ENCODE peak calls at places on chromosomes 2 and 18, in four cellular contexts. W is HCT116, F is K562, O is HepG2. B is an unnamed sample.

GRCh38 chr2:76748581-76749296 is 773.4 kb downstream of the LRRTM4 start:
- DNase-seq in F (no peak), O (no peak), W (no peak), B (no peak)

GRCh38 chr2:127909019-127909418 is 23.3 kb upstream of the AMMECR1L start:
- DNase-seq in W (peak; percentile 38), O (peak; percentile 50), F (no peak), B (no peak)

GRCh38 chr2:2827237-2827636 is 496.2 kb upstream of the MYT1L start:
- DNase-seq in W (no peak), O (no peak), F (no peak), B (no peak)

GRCh38 chr2:215812966-215813365 is 200.4 kb downstream of the MREG start:
- DNase-seq in O (no peak), W (no peak), F (no peak), B (no peak)

GRCh38 chr2:2057125-2057721 is 273.9 kb downstream of the MYT1L start:
- DNase-seq in O (no peak), F (peak; percentile 45), W (peak; percentile 2), B (no peak)

GRCh38 chr2:135657806-135658582 is 83.7 kb upstream of the UBXN4 start:
- DNase-seq in F (no peak), W (no peak), O (no peak), B (no peak)

GRCh38 chr18:21853972-21854563 is 113.5 kb downstream of the MIB1 start:
- DNase-seq in O (peak; percentile 8), W (no peak), F (no peak), B (no peak)

GRCh38 chr2:240467659-240468299 is 32.3 kb downstream of the GPC1 start:
- DNase-seq in W (no peak), F (no peak), O (no peak), B (no peak)

GRCh38 chr2:187520121-187520624 is 34.1 kb downstream of the TFPI start:
- DNase-seq in W (no peak), O (no peak), F (no peak), B (no peak)

GRCh38 chr2:196959750-196960392 is 33.4 kb upstream of the PGAP1 start:
- DNase-seq in O (peak; percentile 58), W (no peak), F (no peak), B (no peak)

GRCh38 chr2:133377021-133377481 is 191.2 kb downstream of the NCKAP5 start:
- DNase-seq in O (no peak), F (no peak), W (no peak), B (no peak)

GRCh38 chr2:72325592-72326422 is 178.1 kb upstream of the CYP26B1 start:
- DNase-seq in F (peak; percentile 35), O (peak; percentile 50), W (no peak), B (no peak)

GRCh38 chr18:74604774-74605173 is 7.1 kb downstream of the ZNF407 start:
- DNase-seq in F (no peak), O (no peak), W (no peak), B (no peak)

GRCh38 chr2:170770008-170770303 is 222 bp upstream of the ERICH2 start:
- DNase-seq in W (no peak), O (no peak), F (no peak), B (no peak)

GRCh38 chr2:219209236-219209635 is 2.7 kb downstream of the ZFAND2B start:
- DNase-seq in O (no peak), W (no peak), F (no peak), B (no peak)

GRCh38 chr2:219206442-219207253 is at the start of gene ZFAND2B:
- DNase-seq in F (peak; percentile 95), W (peak; percentile 78), O (peak; percentile 86), B (peak; percentile 57)

GRCh38 chr2:219209818-219210571 is 3.4 kb downstream of the ZFAND2B start:
- DNase-seq in F (no peak), O (no peak), W (no peak), B (no peak)

GRCh38 chr2:219207254-219207883 is 787 bp downstream of the ZFAND2B start:
- DNase-seq in W (no peak), O (no peak), F (no peak), B (no peak)

DNA sequence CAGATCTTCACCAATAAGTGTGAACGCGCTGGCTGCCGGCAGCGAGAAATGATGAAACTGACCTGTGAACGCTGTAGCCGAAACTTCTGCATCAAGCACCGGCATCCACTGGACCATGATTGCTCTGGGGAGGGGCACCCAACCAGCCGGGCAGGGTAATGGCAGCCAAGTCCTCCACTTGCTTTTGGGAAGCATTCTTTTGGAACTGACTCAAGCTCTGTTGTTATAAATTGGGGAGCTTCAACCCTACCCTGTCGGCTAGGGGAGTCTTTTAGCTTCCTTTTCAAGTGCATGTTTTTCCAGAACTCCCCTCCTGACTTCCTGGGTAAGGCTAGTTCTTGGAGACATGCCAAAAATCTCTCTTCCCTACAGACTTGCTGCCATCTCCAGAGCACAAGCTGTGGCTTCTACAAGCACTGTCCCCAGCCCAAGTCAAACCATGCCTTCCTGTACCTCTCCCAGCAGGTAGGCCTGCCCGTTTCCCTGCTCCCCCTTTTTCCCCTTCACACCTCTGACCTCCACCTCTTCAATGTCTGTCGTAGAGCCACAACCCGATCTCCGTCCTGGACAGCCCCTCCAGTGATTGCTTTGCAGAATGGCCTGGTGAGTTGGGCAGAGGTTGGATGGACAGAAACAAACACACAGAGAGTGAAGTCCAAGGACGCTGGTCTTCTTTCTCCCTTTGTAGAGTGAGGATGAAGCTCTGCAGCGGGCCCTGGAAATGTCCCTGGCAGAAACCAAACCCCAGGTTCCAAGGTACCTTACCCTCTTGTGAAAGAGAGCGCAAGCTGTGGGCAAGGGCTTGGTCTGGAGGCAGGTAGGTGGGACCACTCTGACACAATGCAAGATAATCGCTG is 1.5 kb downstream of the ZFAND2B start:
- DNase-seq in F (no peak), W (no peak), O (peak; percentile 90), B (no peak)
- TF ChIP-seq POLR2AphosphoS5 in F (no peak), W (no peak), O (peak; percentile 82), B (no peak)

GRCh38 chr2:6960659-6961058 is 43.4 kb downstream of the RNF144A start:
- DNase-seq in W (no peak), O (no peak), F (no peak), B (no peak)
- TF ChIP-seq TCF7L2 in W (no peak), O (no peak), F (no peak), B (no peak)

DNA sequence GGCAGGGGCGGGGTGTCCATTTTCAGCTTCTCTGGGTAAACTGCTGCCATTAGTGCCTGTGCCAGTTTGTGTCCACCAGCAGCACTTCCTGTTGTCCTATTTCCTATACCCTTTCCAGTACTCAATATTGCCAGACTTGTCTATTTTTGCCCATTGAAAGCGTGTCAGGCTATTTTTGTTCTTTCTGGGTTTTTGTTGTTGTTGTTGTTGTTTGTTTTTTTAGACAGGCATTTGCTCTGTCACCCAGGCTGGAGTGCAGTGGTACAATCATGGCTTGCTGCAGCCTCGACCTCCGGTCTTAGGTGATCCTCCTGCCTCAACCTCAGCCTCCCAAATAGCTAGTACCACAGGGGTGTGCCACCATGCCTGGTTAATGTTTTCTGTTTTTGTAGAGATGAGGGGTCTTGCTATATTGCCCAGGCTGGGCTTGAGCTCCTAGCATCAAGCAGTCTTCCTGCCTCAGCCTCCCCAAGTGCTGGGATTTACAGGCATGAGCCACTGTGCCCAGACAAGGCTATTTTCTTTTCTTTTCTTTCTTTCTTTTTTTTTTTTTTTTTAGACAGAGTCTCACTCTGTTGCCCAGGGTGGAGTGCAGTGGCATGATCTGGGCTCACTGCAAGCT is 8.5 kb downstream of the PRELID3A start:
- DNase-seq in O (no peak), W (no peak), F (no peak), B (no peak)
- H3K27ac ChIP-seq in O (no peak overlapping the region), W (no peak overlapping the region), F (no peak overlapping the region), B (no peak overlapping the region)

GRCh38 chr2:214809751-214810564 is 475 bp upstream of the BARD1 start:
- DNase-seq in W (peak; percentile 95), F (peak; percentile 94), O (peak; percentile 96), B (peak; percentile 88)
- TF ChIP-seq POLR2AphosphoS5 in W (peak; percentile 62), F (peak; percentile 48), O (peak; percentile 84), B (peak; percentile 58)

DNA sequence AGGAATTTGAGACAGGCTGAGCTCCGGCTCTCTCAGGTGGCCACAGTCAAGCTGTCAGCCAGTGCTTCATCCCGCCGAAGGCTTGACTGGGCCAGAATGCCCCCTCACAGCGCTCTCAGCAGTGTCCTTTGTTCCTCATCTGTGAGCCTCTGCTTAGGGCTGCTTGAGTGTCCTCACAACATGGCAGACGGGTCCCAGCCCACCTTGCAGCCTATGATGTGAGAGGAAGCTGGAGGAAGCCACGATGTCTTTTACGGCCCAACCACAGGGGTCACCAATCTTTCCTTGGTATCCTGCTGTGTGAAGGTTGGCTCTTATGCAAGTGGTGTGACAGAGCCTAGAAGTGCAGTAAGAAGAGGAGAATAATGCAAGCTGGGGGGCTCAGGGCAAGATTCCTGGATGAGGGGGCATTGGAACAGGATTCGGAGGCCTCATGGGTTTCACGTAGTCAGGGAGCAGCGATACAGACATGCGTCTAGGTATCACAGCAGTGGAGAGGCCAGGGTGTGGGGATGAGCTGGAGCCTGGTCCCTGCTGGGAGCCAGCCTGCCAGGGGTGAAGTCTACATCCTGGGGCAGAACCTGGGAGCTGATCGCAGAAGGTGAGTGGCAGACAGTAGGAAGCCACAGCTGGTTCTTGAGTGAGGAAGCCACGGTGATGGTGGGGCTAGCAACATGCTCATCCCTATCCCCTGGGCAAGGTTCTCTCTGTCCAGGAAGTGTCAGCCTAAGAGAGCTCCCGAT is 234.1 kb downstream of the GLI2 start:
- DNase-seq in W (no peak), O (no peak), F (no peak), B (no peak)
- TF ChIP-seq TCF7L2 in W (no peak), O (no peak), F (no peak), B (no peak)

DNA sequence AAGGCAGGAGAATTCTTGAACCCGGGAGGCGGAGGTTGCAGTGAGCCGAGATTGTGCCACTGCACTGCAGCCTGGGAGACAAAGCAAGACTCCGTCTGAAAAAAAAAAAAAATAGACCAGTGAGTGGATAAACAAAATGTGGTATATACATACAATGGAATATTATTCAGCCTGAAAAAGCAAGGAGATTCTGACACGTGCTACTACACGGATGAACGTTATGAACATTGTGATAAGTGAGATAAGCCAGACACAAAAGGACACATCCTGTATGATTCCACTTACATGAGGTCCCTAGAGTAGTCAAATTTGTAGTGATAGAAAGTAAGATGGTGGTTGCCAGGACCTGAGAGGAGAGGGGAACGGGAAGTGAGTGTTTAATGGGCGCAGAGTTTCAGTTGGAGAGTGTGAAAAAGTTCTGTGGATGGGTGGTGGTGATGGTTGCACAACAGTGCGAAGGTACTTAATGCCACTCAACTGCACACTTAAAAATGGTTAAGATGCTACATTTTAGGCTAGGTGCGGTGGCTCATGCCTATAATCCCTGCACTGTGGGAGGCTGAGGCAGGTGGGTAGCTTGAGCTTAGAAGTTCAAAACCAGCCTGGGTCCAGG is 38.3 kb downstream of the NIFK start:
- DNase-seq in W (no peak), F (no peak), O (no peak), B (no peak)
- H3K27ac ChIP-seq in W (no peak overlapping the region), F (no peak overlapping the region), O (no peak overlapping the region), B (no peak overlapping the region)

GRCh38 chr2:62736899-62737559 is 31.5 kb downstream of the EHBP1 start:
- DNase-seq in F (no peak), O (peak; percentile 51), W (no peak), B (no peak)
- TF ChIP-seq POLR2AphosphoS5 in F (no peak), O (no peak), W (no peak), B (no peak)

DNA sequence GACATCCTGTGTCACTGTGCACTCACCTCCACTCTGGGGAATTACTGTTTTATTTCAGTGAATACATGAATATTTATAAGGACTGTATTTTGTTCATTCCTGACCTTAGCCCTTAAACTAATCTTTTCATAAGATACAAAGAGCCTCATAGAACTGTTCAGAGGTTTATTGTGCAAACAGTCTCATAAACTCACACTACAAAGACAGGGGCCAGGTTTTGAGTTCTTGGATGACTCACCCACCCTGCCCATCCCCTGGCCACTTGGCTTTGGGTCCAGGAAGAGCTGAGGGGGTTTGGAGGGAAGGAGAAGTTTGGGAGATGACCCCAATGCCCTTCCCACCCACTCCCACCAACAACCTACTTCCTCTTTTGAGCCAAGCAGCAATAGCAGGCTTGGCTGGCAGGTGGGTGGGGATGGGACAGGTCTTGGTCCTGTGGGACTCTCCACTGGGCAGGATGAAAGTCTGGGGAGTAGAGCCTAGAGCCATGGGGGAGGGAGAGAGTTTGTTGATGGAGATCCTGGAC is 43.1 kb upstream of the IL1R2 start:
- DNase-seq in F (no peak), W (no peak), O (no peak), B (no peak)
- TF ChIP-seq TCF7L2 in F (no peak), W (no peak), O (no peak), B (no peak)

B was measured in Panc1.